ENCODE peak calls at places on chromosomes 12 and 14, in eight cellular contexts. E is foreskin fibroblast; N is HL-60; H is GM13976; O is effector CD8-positive, alpha-beta T cell; K is MG63; I is activated CD8-positive, alpha-beta memory T cell treated with anti-CD3 and anti-CD28 coated beads, Interleukin-2, amount 50 U/mL, for 4 hours; R is pancreas. D is an unnamed sample.

GRCh38 chr12:7645395-7646177 is 20.1 kb downstream of the APOBEC1 start:
- DNase-seq in E (no peak), N (peak), H (peak), O (peak), K (no peak), I (peak), R (no peak), D (no peak)

GRCh38 chr12:103840399-103840880 is 594 bp downstream of the NT5DC3 start:
- DNase-seq in E (peak), N (no peak), H (peak), O (no peak), K (peak), I (peak), R (peak), D (no peak)

GRCh38 chr14:56379956-56380355 is 199.6 kb upstream of the TMEM260 start:
- DNase-seq in E (peak), N (no peak), H (no peak), O (no peak), K (no peak), I (no peak), R (no peak), D (no peak)

GRCh38 chr14:35133542-35134328 is 11.4 kb downstream of the PRORP start:
- DNase-seq in E (no peak), N (no peak), H (no peak), O (no peak), K (no peak), I (no peak), R (no peak), D (no peak)

GRCh38 chr12:98745578-98746391 is 100.7 kb downstream of the APAF1 start:
- DNase-seq in E (peak), N (no peak), H (peak), O (no peak), K (peak), I (no peak), R (peak), D (no peak)

GRCh38 chr12:29907486-29907885 is 123.7 kb upstream of the TMTC1 start:
- DNase-seq in E (no peak), N (no peak), H (no peak), O (no peak), K (no peak), I (no peak), R (no peak), D (no peak)

GRCh38 chr12:125742413-125742812 is 677.2 kb downstream of the AACS start:
- DNase-seq in E (no peak), N (no peak), H (no peak), O (no peak), K (peak), I (no peak), R (no peak), D (no peak)

GRCh38 chr12:106226884-106227640 is 20.8 kb downstream of the CKAP4 start:
- DNase-seq in E (peak), N (peak), H (peak), O (no peak), K (no peak), I (no peak), R (no peak), D (no peak)

GRCh38 chr14:71803539-71804260 is 128.5 kb upstream of the RGS6 start:
- DNase-seq in E (peak), N (no peak), H (no peak), O (no peak), K (peak), I (no peak), R (no peak), D (peak)

GRCh38 chr14:96267336-96267735 is 11.3 kb downstream of the BDKRB1 start:
- DNase-seq in E (peak), N (no peak), H (no peak), O (no peak), K (peak), I (no peak), R (no peak), D (peak)

D was measured in SJSA1.